ENCODE peak calls at places on chromosome 11, in four cellular contexts. H is fibroblast of lung, Q is brain microvascular endothelial cell, W is pancreas. V is an unnamed sample.

GRCh38 chr11:61700221-61700620 is 20.0 kb downstream of the DAGLA start:
- DNase-seq in H (peak; percentile 65), Q (peak; percentile 40), W (no peak), V (no peak)

GRCh38 chr11:102157219-102157618 is 47.0 kb downstream of the YAP1 start:
- DNase-seq in H (peak; percentile 95), Q (peak; percentile 74), W (no peak), V (no peak)

GRCh38 chr11:79507726-79508125 is 66.9 kb upstream of the TENM4 start:
- DNase-seq in H (no peak), Q (no peak), W (no peak), V (no peak)

GRCh38 chr11:17992916-17993315 is 19.9 kb downstream of the SERGEF start:
- DNase-seq in H (no peak), Q (no peak), W (no peak), V (no peak)

GRCh38 chr11:62400760-62401159 is 18.1 kb upstream of the SCGB1A1 start:
- DNase-seq in H (peak; percentile 90), Q (peak; percentile 29), W (peak; percentile 64), V (peak; percentile 36)

GRCh38 chr11:74543991-74544390 is 48.4 kb upstream of the POLD3 start:
- DNase-seq in H (no peak), Q (no peak), W (peak; percentile 76), V (no peak)

GRCh38 chr11:131253885-131254204 is 116.6 kb upstream of the NTM start:
- DNase-seq in H (peak; percentile 22), Q (no peak), W (no peak), V (no peak)

GRCh38 chr11:57378166-57378565 is 2.8 kb downstream of the PRG3 start:
- DNase-seq in H (no peak), Q (no peak), W (no peak), V (no peak)

GRCh38 chr11:130131957-130132850 is 27.4 kb upstream of the ST14 start:
- DNase-seq in H (peak; percentile 74), Q (peak; percentile 64), W (no peak), V (no peak)

GRCh38 chr11:11942668-11943067 is 65.8 kb downstream of the DKK3 start:
- DNase-seq in H (no peak), Q (no peak), W (no peak), V (no peak)

GRCh38 chr11:30120045-30120589 is 103.3 kb upstream of the KCNA4 start:
- DNase-seq in H (no peak), Q (no peak), W (no peak), V (no peak)

GRCh38 chr11:130868865-130869264 is 47.4 kb downstream of the SNX19 start:
- DNase-seq in H (no peak), Q (no peak), W (no peak), V (no peak)

GRCh38 chr11:72781313-72782080 is 12.3 kb downstream of the STARD10 start:
- DNase-seq in H (no peak), Q (no peak), W (no peak), V (no peak)

GRCh38 chr11:86039094-86039493 is 29.8 kb downstream of the PICALM start:
- DNase-seq in H (no peak), Q (no peak), W (no peak), V (no peak)

GRCh38 chr11:126357055-126357962 is 1.8 kb downstream of the ST3GAL4 start:
- DNase-seq in H (no peak), Q (no peak), W (no peak), V (no peak)

GRCh38 chr11:110077866-110078325 is 15.3 kb upstream of the ZC3H12C start:
- DNase-seq in H (peak; percentile 56), Q (peak; percentile 79), W (no peak), V (no peak)

GRCh38 chr11:28910926-28911325 is 802.7 kb downstream of the METTL15 start:
- DNase-seq in H (no peak), Q (no peak), W (no peak), V (no peak)

GRCh38 chr11:64858467-64859401 is 14.3 kb upstream of the CDC42BPG start:
- DNase-seq in H (no peak), Q (no peak), W (no peak), V (no peak)
- H3K4me3 ChIP-seq in H (no peak overlapping the region), Q (no peak overlapping the region), W (no peak overlapping the region), V (no peak overlapping the region)

GRCh38 chr11:64520013-64520412 is 71.0 kb upstream of the SLC22A12 start:
- DNase-seq in H (no peak), Q (no peak), W (no peak), V (no peak)

GRCh38 chr11:64518928-64519327 is 72.1 kb upstream of the SLC22A12 start:
- DNase-seq in H (no peak), Q (no peak), W (no peak), V (no peak)

GRCh38 chr11:64519541-64519940 is 71.5 kb upstream of the SLC22A12 start:
- DNase-seq in H (no peak), Q (no peak), W (no peak), V (no peak)

GRCh38 chr11:64514596-64514995 is 76.4 kb upstream of the SLC22A12 start:
- DNase-seq in H (no peak), Q (no peak), W (no peak), V (no peak)

DNA sequence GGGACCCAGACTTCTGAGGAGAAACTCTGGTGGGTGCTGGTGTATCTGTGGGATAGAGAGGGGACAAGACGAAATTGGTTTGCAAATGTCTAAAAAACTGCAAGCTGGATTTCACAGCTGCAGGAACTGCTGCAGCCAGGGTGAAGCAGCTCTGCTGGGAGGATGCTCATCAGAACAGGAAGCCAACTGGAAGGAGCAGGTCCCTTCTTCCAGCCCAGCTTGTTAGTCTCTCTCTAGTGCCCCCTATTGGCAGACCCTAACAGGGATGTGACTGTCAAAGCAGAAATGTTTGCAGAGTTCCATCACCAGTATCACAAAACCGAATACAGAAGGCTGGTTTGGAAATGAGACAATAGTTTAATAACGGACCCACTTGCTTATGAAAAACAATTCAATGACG is 74.8 kb upstream of the SLC22A12 start:
- DNase-seq in H (no peak), Q (no peak), W (no peak), V (no peak)
- TF ChIP-seq CTCF in H (no peak), Q (peak; percentile 32), W (no peak), V (no peak)

GRCh38 chr11:122159173-122159701 is 43.2 kb upstream of the BLID start:
- DNase-seq in H (peak; percentile 84), Q (no peak), W (no peak), V (no peak)

GRCh38 chr11:122159861-122160260 is 43.8 kb upstream of the BLID start:
- DNase-seq in H (no peak), Q (no peak), W (no peak), V (no peak)

GRCh38 chr11:122155765-122156527 is 39.9 kb upstream of the BLID start:
- DNase-seq in H (no peak), Q (no peak), W (no peak), V (no peak)

GRCh38 chr11:122155001-122155400 is 39.0 kb upstream of the BLID start:
- DNase-seq in H (no peak), Q (no peak), W (no peak), V (no peak)

DNA sequence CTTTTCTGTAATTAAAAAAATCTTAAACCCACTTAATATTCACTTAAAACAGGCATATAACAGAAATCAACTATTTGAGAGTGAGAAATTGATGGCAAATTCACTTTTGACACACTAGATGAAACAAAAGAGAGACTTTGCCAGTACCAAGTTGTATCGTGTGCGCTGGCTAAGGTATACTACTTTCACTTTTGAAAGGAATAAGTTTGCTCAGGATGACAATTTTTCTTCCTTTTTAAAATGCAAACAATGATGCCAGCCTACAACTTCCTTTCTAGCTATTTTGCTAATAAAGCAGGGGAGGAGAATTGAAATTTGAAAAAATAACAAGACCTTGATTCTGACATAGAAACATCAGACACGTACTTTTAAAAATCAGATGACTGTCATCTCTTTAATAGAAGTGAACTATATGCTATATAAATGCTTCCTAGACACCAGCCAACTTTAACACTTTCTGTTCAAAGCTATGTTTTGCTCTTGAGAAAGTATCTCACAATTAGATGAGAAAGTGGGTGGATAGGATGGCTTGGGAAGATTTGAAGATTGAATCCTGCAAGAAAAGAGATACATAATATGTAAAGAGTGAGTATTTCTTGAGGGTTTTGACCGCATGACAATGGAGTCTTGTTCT is 41.6 kb upstream of the BLID start:
- DNase-seq in H (peak; percentile 55), Q (no peak), W (no peak), V (no peak)
- H3K4me3 ChIP-seq in H (peak overlapping the region; percentile 18), Q (no peak overlapping the region), W (no peak overlapping the region), V (no peak overlapping the region)

GRCh38 chr11:32435152-32435480 is 223 bp downstream of the WT1 start:
- DNase-seq in H (no peak), Q (no peak), W (no peak), V (no peak)

GRCh38 chr11:32435511-32435946 is at the start of gene WT1:
- DNase-seq in H (no peak), Q (no peak), W (no peak), V (no peak)

GRCh38 chr11:32434116-32434386 is 1.3 kb downstream of the WT1 start:
- DNase-seq in H (no peak), Q (no peak), W (no peak), V (no peak)

GRCh38 chr11:32433249-32434115 is 1.9 kb downstream of the WT1 start:
- DNase-seq in H (no peak), Q (no peak), W (no peak), V (no peak)

GRCh38 chr11:32434387-32435151 is 770 bp downstream of the WT1 start:
- DNase-seq in H (no peak), Q (no peak), W (no peak), V (no peak)
- TF ChIP-seq CTCF in H (no peak), Q (no peak), W (no peak), V (no peak)

DNA sequence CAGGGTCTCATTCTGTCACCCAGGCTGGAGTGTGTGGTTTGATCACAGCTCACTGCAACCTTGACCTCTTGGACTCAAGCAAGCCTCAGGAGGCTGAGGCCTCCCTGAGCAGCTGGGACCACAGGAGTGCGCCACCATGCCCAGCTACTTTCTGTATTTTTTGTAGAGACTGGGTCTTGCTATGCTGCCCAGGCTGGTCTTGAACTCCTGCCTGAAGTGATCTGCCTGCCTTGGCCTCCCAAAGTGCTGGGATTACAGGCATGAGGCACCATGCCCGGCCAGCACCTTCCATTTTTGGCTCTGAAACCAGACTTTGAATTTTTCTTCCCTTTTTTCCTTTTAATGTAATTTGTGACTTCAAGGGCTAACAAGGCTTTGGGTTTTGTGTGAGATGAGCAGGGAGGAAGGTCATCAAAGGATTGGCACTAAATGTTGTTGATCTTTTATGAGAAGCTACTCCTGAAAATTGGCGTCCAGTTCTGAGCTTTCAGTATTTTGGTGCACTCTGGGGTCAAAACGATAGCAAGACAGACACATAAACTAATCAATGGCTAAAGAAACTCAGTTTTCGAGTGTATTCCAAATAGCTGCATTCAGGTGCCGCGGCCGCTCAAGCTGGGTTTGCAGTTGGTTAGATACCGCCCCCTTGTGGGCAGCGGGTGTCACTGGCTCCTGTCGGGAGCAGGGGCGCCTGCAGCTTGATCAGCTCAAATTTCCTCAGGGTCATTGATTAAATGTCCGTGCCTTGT is 51.9 kb upstream of the CLMP start:
- DNase-seq in H (peak; percentile 85), Q (peak; percentile 64), W (peak; percentile 91), V (no peak)
- H3K4me3 ChIP-seq in H (no peak overlapping the region), Q (no peak overlapping the region), W (no peak overlapping the region), V (no peak overlapping the region)

GRCh38 chr11:66638177-66639065 is at the start of gene RBM4:
- DNase-seq in H (peak; percentile 100), Q (peak; percentile 100), W (peak; percentile 98), V (peak; percentile 99)
- TF ChIP-seq CTCF in H (no peak), Q (peak; percentile 39), W (no peak), V (no peak)

GRCh38 chr11:122154227-122154626 is 38.2 kb upstream of the BLID start:
- DNase-seq in H (no peak), Q (no peak), W (no peak), V (no peak)
- H3K4me3 ChIP-seq in H (peak overlapping the region; percentile 27), Q (no peak overlapping the region), W (no peak overlapping the region), V (no peak overlapping the region)

V was measured in AG04449.